ENCODE peak calls at places on chromosomes 7 and 10, in four cellular contexts. One of them, this sample, is unnamed.
A peak's percentile ranks its signal among the peaks of the same experiment; 100 is the strongest.

GRCh38 chr10:131207584-131208532 is 103.7 kb downstream of the TCERG1L start:
- DNase-seq in stimulated activated CD4-positive, alpha-beta T cell treated with anti-CD3 and anti-CD28 coated beads, Interleukin-15, amount 100 ng/mL, for 24 hours: no peak
- DNase-seq in PC-9: no peak
- DNase-seq in activated T-cell treated with anti-CD3 and anti-CD28 coated beads, Interleukin-2, amount 50 U/mL, for 4 hours: no peak
- DNase-seq in this sample: no peak

GRCh38 chr10:96910488-96911395 is 78.6 kb downstream of the LCOR start:
- DNase-seq in PC-9: no peak
- DNase-seq in stimulated activated CD4-positive, alpha-beta T cell treated with anti-CD3 and anti-CD28 coated beads, Interleukin-15, amount 100 ng/mL, for 24 hours: no peak
- DNase-seq in activated T-cell treated with anti-CD3 and anti-CD28 coated beads, Interleukin-2, amount 50 U/mL, for 4 hours: no peak
- DNase-seq in this sample: peak; percentile 9

GRCh38 chr10:62399211-62399610 is 25.0 kb downstream of the ZNF365 start:
- DNase-seq in PC-9: no peak
- DNase-seq in stimulated activated CD4-positive, alpha-beta T cell treated with anti-CD3 and anti-CD28 coated beads, Interleukin-15, amount 100 ng/mL, for 24 hours: no peak
- DNase-seq in activated T-cell treated with anti-CD3 and anti-CD28 coated beads, Interleukin-2, amount 50 U/mL, for 4 hours: no peak
- DNase-seq in this sample: no peak

GRCh38 chr7:90458104-90458503 is 11.3 kb upstream of the PTTG1IP2 start:
- DNase-seq in activated T-cell treated with anti-CD3 and anti-CD28 coated beads, Interleukin-2, amount 50 U/mL, for 4 hours: no peak
- DNase-seq in PC-9: no peak
- DNase-seq in stimulated activated CD4-positive, alpha-beta T cell treated with anti-CD3 and anti-CD28 coated beads, Interleukin-15, amount 100 ng/mL, for 24 hours: no peak
- DNase-seq in this sample: no peak

GRCh38 chr10:33193867-33194521 is 140.5 kb downstream of the NRP1 start:
- DNase-seq in PC-9: no peak
- DNase-seq in stimulated activated CD4-positive, alpha-beta T cell treated with anti-CD3 and anti-CD28 coated beads, Interleukin-15, amount 100 ng/mL, for 24 hours: no peak
- DNase-seq in activated T-cell treated with anti-CD3 and anti-CD28 coated beads, Interleukin-2, amount 50 U/mL, for 4 hours: no peak
- DNase-seq in this sample: no peak

GRCh38 chr7:15368653-15369052 is 193.2 kb downstream of the AGMO start:
- DNase-seq in PC-9: no peak
- DNase-seq in activated T-cell treated with anti-CD3 and anti-CD28 coated beads, Interleukin-2, amount 50 U/mL, for 4 hours: no peak
- DNase-seq in stimulated activated CD4-positive, alpha-beta T cell treated with anti-CD3 and anti-CD28 coated beads, Interleukin-15, amount 100 ng/mL, for 24 hours: no peak
- DNase-seq in this sample: no peak

GRCh38 chr10:54091237-54091636 is 709.8 kb downstream of the PCDH15 start:
- DNase-seq in PC-9: no peak
- DNase-seq in activated T-cell treated with anti-CD3 and anti-CD28 coated beads, Interleukin-2, amount 50 U/mL, for 4 hours: no peak
- DNase-seq in stimulated activated CD4-positive, alpha-beta T cell treated with anti-CD3 and anti-CD28 coated beads, Interleukin-15, amount 100 ng/mL, for 24 hours: no peak
- DNase-seq in this sample: no peak

GRCh38 chr10:133262696-133263095 is 14.0 kb downstream of the ADAM8 start:
- DNase-seq in stimulated activated CD4-positive, alpha-beta T cell treated with anti-CD3 and anti-CD28 coated beads, Interleukin-15, amount 100 ng/mL, for 24 hours: no peak
- DNase-seq in activated T-cell treated with anti-CD3 and anti-CD28 coated beads, Interleukin-2, amount 50 U/mL, for 4 hours: no peak
- DNase-seq in PC-9: no peak
- DNase-seq in this sample: no peak

GRCh38 chr10:102419561-102420442 is 834 bp upstream of the FBXL15 start:
- DNase-seq in stimulated activated CD4-positive, alpha-beta T cell treated with anti-CD3 and anti-CD28 coated beads, Interleukin-15, amount 100 ng/mL, for 24 hours: peak; percentile 76
- DNase-seq in PC-9: peak; percentile 40
- DNase-seq in activated T-cell treated with anti-CD3 and anti-CD28 coated beads, Interleukin-2, amount 50 U/mL, for 4 hours: peak; percentile 64
- DNase-seq in this sample: peak; percentile 77

GRCh38 chr7:151964951-151965350 is 8.7 kb downstream of the GALNTL5 start:
- DNase-seq in stimulated activated CD4-positive, alpha-beta T cell treated with anti-CD3 and anti-CD28 coated beads, Interleukin-15, amount 100 ng/mL, for 24 hours: no peak
- DNase-seq in PC-9: no peak
- DNase-seq in activated T-cell treated with anti-CD3 and anti-CD28 coated beads, Interleukin-2, amount 50 U/mL, for 4 hours: no peak
- DNase-seq in this sample: no peak

GRCh38 chr10:7563368-7563767 is 103.4 kb downstream of the ITIH5 start:
- DNase-seq in PC-9: no peak
- DNase-seq in activated T-cell treated with anti-CD3 and anti-CD28 coated beads, Interleukin-2, amount 50 U/mL, for 4 hours: no peak
- DNase-seq in stimulated activated CD4-positive, alpha-beta T cell treated with anti-CD3 and anti-CD28 coated beads, Interleukin-15, amount 100 ng/mL, for 24 hours: no peak
- DNase-seq in this sample: no peak

GRCh38 chr7:6447589-6448210 is at the start of gene DAGLB:
- DNase-seq in PC-9: peak; percentile 97
- DNase-seq in stimulated activated CD4-positive, alpha-beta T cell treated with anti-CD3 and anti-CD28 coated beads, Interleukin-15, amount 100 ng/mL, for 24 hours: peak; percentile 97
- DNase-seq in activated T-cell treated with anti-CD3 and anti-CD28 coated beads, Interleukin-2, amount 50 U/mL, for 4 hours: peak; percentile 95
- DNase-seq in this sample: peak; percentile 98

GRCh38 chr7:34108150-34108549 is 202.8 kb downstream of the BMPER start:
- DNase-seq in PC-9: no peak
- DNase-seq in activated T-cell treated with anti-CD3 and anti-CD28 coated beads, Interleukin-2, amount 50 U/mL, for 4 hours: no peak
- DNase-seq in stimulated activated CD4-positive, alpha-beta T cell treated with anti-CD3 and anti-CD28 coated beads, Interleukin-15, amount 100 ng/mL, for 24 hours: no peak
- DNase-seq in this sample: no peak

GRCh38 chr10:43863270-43863669 is 214.6 kb upstream of the ZNF32 start:
- DNase-seq in activated T-cell treated with anti-CD3 and anti-CD28 coated beads, Interleukin-2, amount 50 U/mL, for 4 hours: no peak
- DNase-seq in PC-9: no peak
- DNase-seq in stimulated activated CD4-positive, alpha-beta T cell treated with anti-CD3 and anti-CD28 coated beads, Interleukin-15, amount 100 ng/mL, for 24 hours: no peak
- DNase-seq in this sample: no peak

GRCh38 chr7:37150856-37151255 is 297.8 kb downstream of the ELMO1 start:
- DNase-seq in PC-9: no peak
- DNase-seq in activated T-cell treated with anti-CD3 and anti-CD28 coated beads, Interleukin-2, amount 50 U/mL, for 4 hours: no peak
- DNase-seq in stimulated activated CD4-positive, alpha-beta T cell treated with anti-CD3 and anti-CD28 coated beads, Interleukin-15, amount 100 ng/mL, for 24 hours: no peak
- DNase-seq in this sample: no peak

GRCh38 chr10:33381897-33382578 is 47.6 kb upstream of the NRP1 start:
- DNase-seq in PC-9: no peak
- DNase-seq in activated T-cell treated with anti-CD3 and anti-CD28 coated beads, Interleukin-2, amount 50 U/mL, for 4 hours: no peak
- DNase-seq in stimulated activated CD4-positive, alpha-beta T cell treated with anti-CD3 and anti-CD28 coated beads, Interleukin-15, amount 100 ng/mL, for 24 hours: no peak
- DNase-seq in this sample: no peak

GRCh38 chr7:1087952-1088920 is at the start of gene GPER1:
- DNase-seq in activated T-cell treated with anti-CD3 and anti-CD28 coated beads, Interleukin-2, amount 50 U/mL, for 4 hours: no peak
- DNase-seq in stimulated activated CD4-positive, alpha-beta T cell treated with anti-CD3 and anti-CD28 coated beads, Interleukin-15, amount 100 ng/mL, for 24 hours: no peak
- DNase-seq in PC-9: peak; percentile 75
- DNase-seq in this sample: no peak

GRCh38 chr7:100629117-100629711 is 12.1 kb downstream of the TFR2 start:
- DNase-seq in activated T-cell treated with anti-CD3 and anti-CD28 coated beads, Interleukin-2, amount 50 U/mL, for 4 hours: no peak
- DNase-seq in PC-9: peak; percentile 66
- DNase-seq in stimulated activated CD4-positive, alpha-beta T cell treated with anti-CD3 and anti-CD28 coated beads, Interleukin-15, amount 100 ng/mL, for 24 hours: peak; percentile 49
- DNase-seq in this sample: peak; percentile 45

GRCh38 chr10:75417522-75417927 is 13.9 kb upstream of the LRMDA start:
- DNase-seq in activated T-cell treated with anti-CD3 and anti-CD28 coated beads, Interleukin-2, amount 50 U/mL, for 4 hours: no peak
- DNase-seq in stimulated activated CD4-positive, alpha-beta T cell treated with anti-CD3 and anti-CD28 coated beads, Interleukin-15, amount 100 ng/mL, for 24 hours: no peak
- DNase-seq in PC-9: no peak
- DNase-seq in this sample: no peak

GRCh38 chr7:66880009-66880554 is 40.9 kb upstream of the TMEM248 start:
- DNase-seq in activated T-cell treated with anti-CD3 and anti-CD28 coated beads, Interleukin-2, amount 50 U/mL, for 4 hours: no peak
- DNase-seq in stimulated activated CD4-positive, alpha-beta T cell treated with anti-CD3 and anti-CD28 coated beads, Interleukin-15, amount 100 ng/mL, for 24 hours: no peak
- DNase-seq in PC-9: no peak
- DNase-seq in this sample: no peak

GRCh38 chr10:34666008-34666700 is 148.9 kb downstream of the PARD3 start:
- DNase-seq in PC-9: peak; percentile 66
- DNase-seq in activated T-cell treated with anti-CD3 and anti-CD28 coated beads, Interleukin-2, amount 50 U/mL, for 4 hours: no peak
- DNase-seq in stimulated activated CD4-positive, alpha-beta T cell treated with anti-CD3 and anti-CD28 coated beads, Interleukin-15, amount 100 ng/mL, for 24 hours: no peak
- DNase-seq in this sample: no peak

GRCh38 chr7:137685439-137686164 is 161.2 kb downstream of the DGKI start:
- DNase-seq in stimulated activated CD4-positive, alpha-beta T cell treated with anti-CD3 and anti-CD28 coated beads, Interleukin-15, amount 100 ng/mL, for 24 hours: no peak
- DNase-seq in activated T-cell treated with anti-CD3 and anti-CD28 coated beads, Interleukin-2, amount 50 U/mL, for 4 hours: no peak
- DNase-seq in PC-9: no peak
- DNase-seq in this sample: no peak

GRCh38 chr7:139034855-139035587 is 821 bp downstream of the ZC3HAV1L start:
- DNase-seq in stimulated activated CD4-positive, alpha-beta T cell treated with anti-CD3 and anti-CD28 coated beads, Interleukin-15, amount 100 ng/mL, for 24 hours: peak; percentile 67
- DNase-seq in PC-9: peak; percentile 42
- DNase-seq in activated T-cell treated with anti-CD3 and anti-CD28 coated beads, Interleukin-2, amount 50 U/mL, for 4 hours: peak; percentile 35
- DNase-seq in this sample: peak; percentile 48

GRCh38 chr10:25974897-25975459 is 40.9 kb downstream of the MYO3A start:
- DNase-seq in PC-9: no peak
- DNase-seq in stimulated activated CD4-positive, alpha-beta T cell treated with anti-CD3 and anti-CD28 coated beads, Interleukin-15, amount 100 ng/mL, for 24 hours: no peak
- DNase-seq in activated T-cell treated with anti-CD3 and anti-CD28 coated beads, Interleukin-2, amount 50 U/mL, for 4 hours: no peak
- DNase-seq in this sample: no peak

GRCh38 chr10:60942604-60943269 is 1.2 kb downstream of the RHOBTB1 start:
- DNase-seq in PC-9: peak; percentile 10
- DNase-seq in activated T-cell treated with anti-CD3 and anti-CD28 coated beads, Interleukin-2, amount 50 U/mL, for 4 hours: no peak
- DNase-seq in stimulated activated CD4-positive, alpha-beta T cell treated with anti-CD3 and anti-CD28 coated beads, Interleukin-15, amount 100 ng/mL, for 24 hours: peak; percentile 44
- DNase-seq in this sample: peak; percentile 36

GRCh38 chr10:125514206-125515162 is 168.5 kb downstream of the TEX36 start:
- DNase-seq in stimulated activated CD4-positive, alpha-beta T cell treated with anti-CD3 and anti-CD28 coated beads, Interleukin-15, amount 100 ng/mL, for 24 hours: peak; percentile 4
- DNase-seq in PC-9: peak; percentile 82
- DNase-seq in activated T-cell treated with anti-CD3 and anti-CD28 coated beads, Interleukin-2, amount 50 U/mL, for 4 hours: no peak
- DNase-seq in this sample: no peak

GRCh38 chr7:27165655-27166474 is 528 bp upstream of the HOXA9 start:
- DNase-seq in activated T-cell treated with anti-CD3 and anti-CD28 coated beads, Interleukin-2, amount 50 U/mL, for 4 hours: no peak
- DNase-seq in stimulated activated CD4-positive, alpha-beta T cell treated with anti-CD3 and anti-CD28 coated beads, Interleukin-15, amount 100 ng/mL, for 24 hours: no peak
- DNase-seq in PC-9: no peak
- DNase-seq in this sample: no peak

GRCh38 chr10:44373341-44373995 is 11.4 kb downstream of the CXCL12 start:
- DNase-seq in stimulated activated CD4-positive, alpha-beta T cell treated with anti-CD3 and anti-CD28 coated beads, Interleukin-15, amount 100 ng/mL, for 24 hours: no peak
- DNase-seq in PC-9: no peak
- DNase-seq in activated T-cell treated with anti-CD3 and anti-CD28 coated beads, Interleukin-2, amount 50 U/mL, for 4 hours: no peak
- DNase-seq in this sample: no peak

GRCh38 chr10:72814134-72814790 is 79.3 kb upstream of the OIT3 start:
- DNase-seq in stimulated activated CD4-positive, alpha-beta T cell treated with anti-CD3 and anti-CD28 coated beads, Interleukin-15, amount 100 ng/mL, for 24 hours: no peak
- DNase-seq in PC-9: no peak
- DNase-seq in activated T-cell treated with anti-CD3 and anti-CD28 coated beads, Interleukin-2, amount 50 U/mL, for 4 hours: no peak
- DNase-seq in this sample: no peak

GRCh38 chr7:77351539-77352004 is 64.6 kb downstream of the GSAP start:
- DNase-seq in PC-9: no peak
- DNase-seq in activated T-cell treated with anti-CD3 and anti-CD28 coated beads, Interleukin-2, amount 50 U/mL, for 4 hours: peak; percentile 9
- DNase-seq in stimulated activated CD4-positive, alpha-beta T cell treated with anti-CD3 and anti-CD28 coated beads, Interleukin-15, amount 100 ng/mL, for 24 hours: peak; percentile 48
- DNase-seq in this sample: peak; percentile 58

GRCh38 chr7:74012842-74013249 is 15.1 kb upstream of the ELN start:
- DNase-seq in stimulated activated CD4-positive, alpha-beta T cell treated with anti-CD3 and anti-CD28 coated beads, Interleukin-15, amount 100 ng/mL, for 24 hours: no peak
- DNase-seq in activated T-cell treated with anti-CD3 and anti-CD28 coated beads, Interleukin-2, amount 50 U/mL, for 4 hours: no peak
- DNase-seq in PC-9: peak; percentile 60
- DNase-seq in this sample: no peak

GRCh38 chr10:3874988-3875841 is 90.2 kb upstream of the KLF6 start:
- DNase-seq in activated T-cell treated with anti-CD3 and anti-CD28 coated beads, Interleukin-2, amount 50 U/mL, for 4 hours: no peak
- DNase-seq in stimulated activated CD4-positive, alpha-beta T cell treated with anti-CD3 and anti-CD28 coated beads, Interleukin-15, amount 100 ng/mL, for 24 hours: no peak
- DNase-seq in PC-9: no peak
- DNase-seq in this sample: no peak

GRCh38 chr7:33143996-33144718 is 14.8 kb downstream of the BBS9 start:
- DNase-seq in activated T-cell treated with anti-CD3 and anti-CD28 coated beads, Interleukin-2, amount 50 U/mL, for 4 hours: no peak
- DNase-seq in PC-9: no peak
- DNase-seq in stimulated activated CD4-positive, alpha-beta T cell treated with anti-CD3 and anti-CD28 coated beads, Interleukin-15, amount 100 ng/mL, for 24 hours: no peak
- DNase-seq in this sample: no peak

GRCh38 chr7:129091484-129092002 is 36.6 kb upstream of the TNPO3 start:
- DNase-seq in activated T-cell treated with anti-CD3 and anti-CD28 coated beads, Interleukin-2, amount 50 U/mL, for 4 hours: peak; percentile 85
- DNase-seq in stimulated activated CD4-positive, alpha-beta T cell treated with anti-CD3 and anti-CD28 coated beads, Interleukin-15, amount 100 ng/mL, for 24 hours: peak; percentile 91
- DNase-seq in PC-9: peak; percentile 90
- DNase-seq in this sample: peak; percentile 92

GRCh38 chr10:119453313-119453712 is 89.2 kb downstream of the RGS10 start:
- DNase-seq in stimulated activated CD4-positive, alpha-beta T cell treated with anti-CD3 and anti-CD28 coated beads, Interleukin-15, amount 100 ng/mL, for 24 hours: no peak
- DNase-seq in activated T-cell treated with anti-CD3 and anti-CD28 coated beads, Interleukin-2, amount 50 U/mL, for 4 hours: no peak
- DNase-seq in PC-9: no peak
- DNase-seq in this sample: no peak